ENCODE peak calls at places on chromosomes 2 and 18, in five cellular contexts. V is progenitor cell of endocrine pancreas, N is foreskin fibroblast, G is esophagus squamous epithelium, B is PC-9. W is an unnamed sample.

GRCh38 chr2:240893363-240893828 is 2.6 kb downstream of the MAB21L4 start:
- DNase-seq in N (peak; percentile 42), G (no peak), V (no peak), B (peak; percentile 100), W (peak; percentile 73)

GRCh38 chr18:48566588-48566987 is 27.8 kb downstream of the CTIF start:
- DNase-seq in B (no peak), N (no peak), V (no peak), G (no peak), W (no peak)

GRCh38 chr2:45276914-45277313 is 267.7 kb upstream of the SIX2 start:
- DNase-seq in V (no peak), G (no peak), B (no peak), N (no peak), W (no peak)

GRCh38 chr2:31886700-31887099 is 124.1 kb downstream of the MEMO1 start:
- DNase-seq in V (no peak), B (no peak), N (no peak), G (no peak), W (no peak)

GRCh38 chr2:199470672-199471442 is 13.1 kb upstream of the SATB2 start:
- DNase-seq in N (no peak), V (no peak), B (no peak), G (no peak), W (no peak)

GRCh38 chr18:2985628-2986027 is 27.3 kb downstream of the LPIN2 start:
- DNase-seq in G (no peak), N (no peak), B (no peak), V (no peak), W (no peak)

GRCh38 chr2:237961637-237962036 is 5.2 kb upstream of the UBE2F start:
- DNase-seq in N (no peak), V (no peak), G (no peak), B (no peak), W (no peak)

GRCh38 chr2:140808211-140808610 is 1322.6 kb downstream of the LRP1B start:
- DNase-seq in G (no peak), B (no peak), V (no peak), N (no peak), W (no peak)

GRCh38 chr2:114010001-114010400 is 120.1 kb downstream of the ACTR3 start:
- DNase-seq in N (no peak), B (no peak), G (no peak), V (no peak), W (no peak)

GRCh38 chr2:38580237-38580636 is 22.5 kb downstream of the HNRNPLL start:
- DNase-seq in B (no peak), G (no peak), N (no peak), V (no peak), W (no peak)

GRCh38 chr2:98441706-98442450 is 2.8 kb upstream of the INPP4A start:
- DNase-seq in V (no peak), B (no peak), N (no peak), G (no peak), W (no peak)

GRCh38 chr2:138059967-138060635 is 95.8 kb downstream of the HNMT start:
- DNase-seq in G (no peak), V (no peak), N (peak; percentile 65), B (peak; percentile 89), W (no peak)

GRCh38 chr2:56685205-56685604 is 501.4 kb downstream of the CCDC85A start:
- DNase-seq in G (no peak), N (no peak), V (no peak), B (no peak), W (no peak)

GRCh38 chr2:173860566-173860965 is 104.6 kb downstream of the SP3 start:
- DNase-seq in G (no peak), B (no peak), N (no peak), V (no peak), W (no peak)

GRCh38 chr18:11095211-11095610 is 54.2 kb downstream of the PIEZO2 start:
- DNase-seq in N (no peak), V (no peak), G (no peak), B (no peak), W (no peak)

GRCh38 chr2:49973917-49974368 is 819.6 kb upstream of the FSHR start:
- DNase-seq in N (no peak), V (peak; percentile 12), G (no peak), B (no peak), W (peak; percentile 46)

GRCh38 chr2:56185582-56186046 is 1.8 kb downstream of the CCDC85A start:
- DNase-seq in V (no peak), B (no peak), G (no peak), N (no peak), W (no peak)

GRCh38 chr2:217943379-217944321 is 59.1 kb downstream of the TNS1 start:
- DNase-seq in B (peak; percentile 37), G (no peak), V (peak; percentile 60), N (no peak), W (peak; percentile 73)

GRCh38 chr2:239412914-239413603 is 12.2 kb upstream of the HDAC4 start:
- DNase-seq in G (no peak), N (no peak), V (no peak), B (no peak), W (no peak)

GRCh38 chr2:73970850-73971471 is 13.7 kb upstream of the TET3 start:
- DNase-seq in G (no peak), N (no peak), B (no peak), V (no peak), W (no peak)

DNA sequence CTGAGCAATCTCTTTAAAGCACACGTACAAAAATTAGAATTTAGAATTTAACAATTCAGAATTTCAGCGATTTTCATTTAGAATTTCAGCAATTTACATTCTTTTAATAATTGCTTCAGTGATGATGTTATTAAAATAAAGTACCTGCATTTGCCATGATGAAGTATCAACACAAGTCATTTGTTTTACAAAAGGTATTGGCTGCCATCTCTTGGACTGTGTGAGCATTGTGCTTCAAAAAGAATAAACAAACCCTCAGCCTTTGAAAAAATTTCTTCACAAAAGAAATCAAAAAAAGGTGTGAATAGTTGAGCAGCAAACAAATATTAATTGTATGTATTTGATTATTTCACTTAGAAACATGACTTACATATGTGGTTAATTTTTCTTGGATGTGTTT is 27.1 kb upstream of the ZC3H15 start:
- DNase-seq in B (no peak), G (no peak), V (no peak), N (no peak), W (no peak)
- TF ChIP-seq CTCF in B (no peak), G (peak; percentile 16), V (peak; percentile 47), N (peak; percentile 17), W (no peak)

GRCh38 chr2:128469203-128469602 is 150.5 kb upstream of the HS6ST1 start:
- DNase-seq in B (no peak), V (no peak), G (no peak), N (no peak), W (peak; percentile 33)
- TF ChIP-seq CTCF in B (peak; percentile 85), V (peak; percentile 38), G (peak; percentile 28), N (peak; percentile 17), W (peak; percentile 34)

GRCh38 chr2:235303499-235304291 is 190.1 kb upstream of the AGAP1 start:
- DNase-seq in N (no peak), G (no peak), B (no peak), V (no peak), W (no peak)
- TF ChIP-seq CTCF in N (no peak), G (no peak), B (no peak), V (peak; percentile 7), W (no peak)

DNA sequence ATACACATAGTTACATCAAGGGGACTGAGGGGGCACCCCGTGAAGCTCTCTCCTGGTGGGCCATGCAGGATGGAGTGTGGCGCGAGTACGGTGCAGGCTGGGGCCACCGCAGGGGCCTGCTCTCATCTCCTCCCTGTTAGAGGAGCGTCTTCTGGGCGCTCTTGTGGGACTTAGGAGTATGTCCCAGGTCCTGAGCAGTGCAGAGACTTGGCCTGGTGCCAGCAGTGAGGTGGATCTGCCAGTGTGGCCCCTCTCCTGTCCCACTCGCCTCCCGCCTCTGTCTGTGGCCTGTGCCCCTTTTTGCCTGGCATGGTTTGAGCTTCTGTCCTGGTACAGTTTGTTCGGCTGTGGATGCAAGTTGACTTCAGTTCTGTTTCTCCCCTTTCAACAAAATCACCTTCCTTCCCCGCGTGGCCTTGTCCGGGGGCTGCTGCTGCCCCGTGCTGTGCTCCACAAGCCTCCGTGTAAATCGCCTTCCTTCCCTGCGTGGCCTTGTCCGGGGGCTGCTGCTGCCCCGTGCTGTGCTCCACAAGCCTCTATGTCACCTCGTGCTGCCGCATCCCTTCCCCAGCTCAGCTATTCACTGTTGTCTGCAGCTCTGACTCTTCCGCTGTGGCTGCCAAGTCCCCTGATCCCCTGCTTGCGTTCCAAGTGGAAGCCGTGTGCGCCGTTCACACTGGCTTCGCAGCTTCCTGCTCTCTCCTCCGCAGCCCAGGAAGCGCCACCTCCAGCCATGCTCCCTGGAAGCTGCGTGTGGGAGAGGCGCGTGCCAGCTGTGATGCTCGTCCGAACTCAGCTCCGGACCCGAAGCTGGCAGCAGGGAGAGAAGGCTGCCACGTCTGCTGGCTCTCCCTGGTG is 13.7 kb downstream of the LDLRAD4 start:
- DNase-seq in G (no peak), N (no peak), V (no peak), B (no peak), W (no peak)
- TF ChIP-seq CTCF in G (no peak), N (no peak), V (no peak), B (no peak), W (no peak)

DNA sequence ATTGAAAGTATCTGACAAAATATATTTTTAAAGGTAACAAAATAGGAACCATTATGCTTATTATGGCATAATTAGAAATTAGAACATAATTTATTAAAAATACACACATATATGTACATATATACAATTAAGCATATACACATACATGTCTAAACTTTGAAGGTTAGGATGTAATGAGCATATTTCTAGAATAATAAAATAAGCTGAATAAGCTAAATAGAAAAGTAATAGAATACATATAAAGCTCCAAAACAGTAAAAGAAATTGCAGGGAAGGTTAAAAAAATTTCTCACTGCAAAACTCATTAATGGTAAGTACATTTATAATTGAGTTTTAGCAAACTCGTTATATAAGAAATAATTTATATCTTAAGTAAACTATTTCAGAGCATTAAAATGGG is 1561.5 kb upstream of the ZEB2 start:
- DNase-seq in G (no peak), N (no peak), V (no peak), B (no peak), W (no peak)
- TF ChIP-seq CTCF in G (no peak), N (no peak), V (no peak), B (no peak), W (no peak)

GRCh38 chr2:40256649-40257048 is 195.2 kb downstream of the SLC8A1 start:
- DNase-seq in V (no peak), G (no peak), B (no peak), N (no peak), W (no peak)
- TF ChIP-seq CTCF in V (peak; percentile 46), G (no peak), B (peak; percentile 53), N (peak; percentile 12), W (no peak)

GRCh38 chr2:37366773-37367172 is 22.3 kb downstream of the QPCT start:
- DNase-seq in B (no peak), N (no peak), G (no peak), V (no peak), W (no peak)

GRCh38 chr2:37371979-37372378 is 27.5 kb downstream of the QPCT start:
- DNase-seq in B (no peak), V (no peak), G (no peak), N (no peak), W (no peak)

GRCh38 chr2:37367310-37367709 is 22.9 kb downstream of the QPCT start:
- DNase-seq in N (no peak), G (no peak), V (no peak), B (no peak), W (no peak)

GRCh38 chr2:37367984-37368383 is 23.6 kb downstream of the QPCT start:
- DNase-seq in G (no peak), B (no peak), V (no peak), N (no peak), W (no peak)

GRCh38 chr2:37370666-37371065 is 26.2 kb downstream of the QPCT start:
- DNase-seq in G (no peak), N (no peak), B (no peak), V (no peak), W (no peak)
- TF ChIP-seq CTCF in G (no peak), N (no peak), B (no peak), V (no peak), W (no peak)

W was measured in mesothelial cell of epicardium.